ENCODE peak calls at places on chromosomes 16 and 17, in eight cellular contexts. D is activated CD4-positive, alpha-beta T cell treated with anti-CD3 and anti-CD28 coated beads, Interleukin-2, amount 50 U/mL, for 1 hour; N is endothelial cell; W is adrenal gland; X is HCT116; H is B cell; S is left lobe of liver; Q is C1 segment of cervical spinal cord. V is an unnamed sample.

GRCh38 chr17:74177018-74177450 is 26.4 kb upstream of the RPL38 start:
- DNase-seq in D (no peak), N (no peak), W (no peak), X (no peak), H (no peak), S (no peak), Q (no peak), V (no peak)

GRCh38 chr16:81522141-81522701 is 77.6 kb downstream of the CMIP start:
- DNase-seq in D (peak), N (no peak), W (no peak), X (peak), H (peak), S (no peak), Q (no peak), V (no peak)

GRCh38 chr17:81599719-81600486 is 37.0 kb downstream of the NPLOC4 start:
- DNase-seq in D (no peak), N (no peak), W (peak), X (no peak), H (no peak), S (no peak), Q (no peak), V (no peak)

GRCh38 chr17:50557265-50558029 is 3.1 kb upstream of the CACNA1G start:
- DNase-seq in D (no peak), N (no peak), W (no peak), X (no peak), H (no peak), S (no peak), Q (no peak), V (no peak)

GRCh38 chr16:19713697-19714096 is 4.3 kb downstream of the KNOP1 start:
- DNase-seq in D (no peak), N (no peak), W (no peak), X (no peak), H (no peak), S (no peak), Q (no peak), V (no peak)

GRCh38 chr16:48517493-48517892 is 92.5 kb downstream of the N4BP1 start:
- DNase-seq in D (no peak), N (no peak), W (no peak), X (no peak), H (no peak), S (no peak), Q (no peak), V (no peak)

GRCh38 chr17:35774499-35774898 is 13.8 kb downstream of the C17orf50 start:
- DNase-seq in D (no peak), N (no peak), W (peak), X (no peak), H (no peak), S (no peak), Q (peak), V (peak)

GRCh38 chr16:49588061-49588460 is 214.5 kb downstream of the C16orf78 start:
- DNase-seq in D (no peak), N (no peak), W (no peak), X (no peak), H (no peak), S (peak), Q (no peak), V (no peak)

GRCh38 chr16:23699100-23699499 is 13.9 kb downstream of the ERN2 start:
- DNase-seq in D (no peak), N (no peak), W (no peak), X (peak), H (no peak), S (no peak), Q (no peak), V (no peak)